ENCODE peak calls at places on chromosome 21, in four cellular contexts. One of them, this sample, is unnamed.

GRCh38 chr21:42439284-42440186 is 35.8 kb downstream of the UBASH3A start:
- DNase-seq in neural progenitor cell: no peak
- DNase-seq in GM23248: no peak
- DNase-seq in mammary epithelial cell: no peak
- DNase-seq in this sample: no peak

GRCh38 chr21:41901099-41901498 is 22.0 kb upstream of the PRDM15 start:
- DNase-seq in mammary epithelial cell: no peak
- DNase-seq in GM23248: no peak
- DNase-seq in neural progenitor cell: no peak
- DNase-seq in this sample: no peak

GRCh38 chr21:18354947-18355346 is 48.6 kb downstream of the TMPRSS15 start:
- DNase-seq in mammary epithelial cell: no peak
- DNase-seq in GM23248: no peak
- DNase-seq in neural progenitor cell: no peak
- DNase-seq in this sample: peak

GRCh38 chr21:42352433-42353095 is 1.8 kb upstream of the TFF2 start:
- DNase-seq in GM23248: no peak
- DNase-seq in neural progenitor cell: no peak
- DNase-seq in mammary epithelial cell: no peak
- DNase-seq in this sample: no peak

GRCh38 chr21:41979751-41980369 is 26.0 kb upstream of the C2CD2 start:
- DNase-seq in mammary epithelial cell: no peak
- DNase-seq in neural progenitor cell: no peak
- DNase-seq in GM23248: no peak
- DNase-seq in this sample: no peak

GRCh38 chr21:34550400-34550799 is 38.4 kb upstream of the KCNE1 start:
- DNase-seq in GM23248: no peak
- DNase-seq in mammary epithelial cell: no peak
- DNase-seq in neural progenitor cell: no peak
- DNase-seq in this sample: no peak

GRCh38 chr21:42200906-42201614 is 17.9 kb upstream of the ABCG1 start:
- DNase-seq in GM23248: no peak
- DNase-seq in neural progenitor cell: no peak
- DNase-seq in mammary epithelial cell: no peak
- DNase-seq in this sample: no peak

GRCh38 chr21:19713324-19713723 is 1284.9 kb upstream of the NCAM2 start:
- DNase-seq in neural progenitor cell: no peak
- DNase-seq in mammary epithelial cell: no peak
- DNase-seq in GM23248: no peak
- DNase-seq in this sample: no peak

GRCh38 chr21:46021978-46022544 is 40.5 kb downstream of the COL6A1 start:
- DNase-seq in mammary epithelial cell: no peak
- DNase-seq in GM23248: peak
- DNase-seq in neural progenitor cell: no peak
- DNase-seq in this sample: no peak

GRCh38 chr21:43585924-43586411 is 73.3 kb downstream of the HSF2BP start:
- DNase-seq in mammary epithelial cell: peak
- DNase-seq in GM23248: peak
- DNase-seq in neural progenitor cell: peak
- DNase-seq in this sample: peak

GRCh38 chr21:39452965-39453332 is 1.2 kb downstream of the SH3BGR start:
- DNase-seq in mammary epithelial cell: no peak
- DNase-seq in neural progenitor cell: peak
- DNase-seq in GM23248: no peak
- DNase-seq in this sample: no peak

GRCh38 chr21:21921410-21922232 is 923.4 kb downstream of the NCAM2 start:
- DNase-seq in neural progenitor cell: peak
- DNase-seq in GM23248: peak
- DNase-seq in mammary epithelial cell: no peak
- DNase-seq in this sample: peak

GRCh38 chr21:20377250-20377649 is 621.0 kb upstream of the NCAM2 start:
- DNase-seq in neural progenitor cell: no peak
- DNase-seq in mammary epithelial cell: no peak
- DNase-seq in GM23248: no peak
- DNase-seq in this sample: no peak

GRCh38 chr21:27422435-27422834 is 455.5 kb upstream of the ADAMTS5 start:
- DNase-seq in neural progenitor cell: no peak
- DNase-seq in GM23248: peak
- DNase-seq in mammary epithelial cell: peak
- DNase-seq in this sample: peak

GRCh38 chr21:46131721-46132651 is 23.4 kb downstream of the FTCD start:
- DNase-seq in mammary epithelial cell: no peak
- DNase-seq in neural progenitor cell: no peak
- DNase-seq in GM23248: no peak
- DNase-seq in this sample: no peak

GRCh38 chr21:34762761-34763160 is 94.0 kb downstream of the CLIC6 start:
- DNase-seq in mammary epithelial cell: no peak
- DNase-seq in neural progenitor cell: no peak
- DNase-seq in GM23248: peak
- DNase-seq in this sample: peak

GRCh38 chr21:46057710-46058241 is 40.1 kb upstream of the COL6A2 start:
- DNase-seq in neural progenitor cell: no peak
- DNase-seq in GM23248: no peak
- DNase-seq in mammary epithelial cell: no peak
- DNase-seq in this sample: no peak

GRCh38 chr21:41927727-41928409 is 25.9 kb downstream of the C2CD2 start:
- DNase-seq in GM23248: no peak
- DNase-seq in neural progenitor cell: no peak
- DNase-seq in mammary epithelial cell: no peak
- DNase-seq in this sample: no peak

GRCh38 chr21:37146320-37147225 is 73.5 kb downstream of the TTC3 start:
- DNase-seq in GM23248: no peak
- DNase-seq in mammary epithelial cell: no peak
- DNase-seq in neural progenitor cell: no peak
- DNase-seq in this sample: peak

GRCh38 chr21:36518883-36519492 is 39.1 kb upstream of the CLDN14 start:
- DNase-seq in neural progenitor cell: no peak
- DNase-seq in GM23248: no peak
- DNase-seq in mammary epithelial cell: no peak
- DNase-seq in this sample: no peak

GRCh38 chr21:37072988-37073416 is at the start of the genes PIGP and TTC3:
- DNase-seq in neural progenitor cell: peak
- DNase-seq in mammary epithelial cell: peak
- DNase-seq in GM23248: peak
- DNase-seq in this sample: peak

GRCh38 chr21:42846221-42846620 is 33.1 kb downstream of the WDR4 start:
- DNase-seq in GM23248: no peak
- DNase-seq in neural progenitor cell: no peak
- DNase-seq in mammary epithelial cell: no peak
- DNase-seq in this sample: no peak

GRCh38 chr21:25385912-25386474 is 221.3 kb downstream of the MRPL39 start:
- DNase-seq in mammary epithelial cell: peak
- DNase-seq in neural progenitor cell: peak
- DNase-seq in GM23248: peak
- DNase-seq in this sample: peak

GRCh38 chr21:42381347-42381984 is 14.4 kb downstream of the TMPRSS3 start:
- DNase-seq in GM23248: peak
- DNase-seq in mammary epithelial cell: peak
- DNase-seq in neural progenitor cell: peak
- DNase-seq in this sample: peak

GRCh38 chr21:36566606-36567005 is 86.7 kb upstream of the CLDN14 start:
- DNase-seq in neural progenitor cell: no peak
- DNase-seq in mammary epithelial cell: no peak
- DNase-seq in GM23248: no peak
- DNase-seq in this sample: no peak

GRCh38 chr21:14972678-14973077 is 92.1 kb downstream of the NRIP1 start:
- DNase-seq in mammary epithelial cell: no peak
- DNase-seq in neural progenitor cell: no peak
- DNase-seq in GM23248: no peak
- DNase-seq in this sample: no peak

GRCh38 chr21:42657676-42658319 is 4.4 kb downstream of the PDE9A start:
- DNase-seq in GM23248: no peak
- DNase-seq in neural progenitor cell: no peak
- DNase-seq in mammary epithelial cell: no peak
- DNase-seq in this sample: no peak

GRCh38 chr21:27454234-27454633 is 487.3 kb upstream of the ADAMTS5 start:
- DNase-seq in neural progenitor cell: no peak
- DNase-seq in mammary epithelial cell: no peak
- DNase-seq in GM23248: no peak
- DNase-seq in this sample: no peak

GRCh38 chr21:24514081-24514733 is 1093.1 kb downstream of the MRPL39 start:
- DNase-seq in mammary epithelial cell: no peak
- DNase-seq in GM23248: peak
- DNase-seq in neural progenitor cell: no peak
- DNase-seq in this sample: no peak

GRCh38 chr21:38140192-38140905 is 116.4 kb upstream of the KCNJ15 start:
- DNase-seq in neural progenitor cell: peak
- DNase-seq in mammary epithelial cell: peak
- DNase-seq in GM23248: peak
- DNase-seq in this sample: peak

DNA sequence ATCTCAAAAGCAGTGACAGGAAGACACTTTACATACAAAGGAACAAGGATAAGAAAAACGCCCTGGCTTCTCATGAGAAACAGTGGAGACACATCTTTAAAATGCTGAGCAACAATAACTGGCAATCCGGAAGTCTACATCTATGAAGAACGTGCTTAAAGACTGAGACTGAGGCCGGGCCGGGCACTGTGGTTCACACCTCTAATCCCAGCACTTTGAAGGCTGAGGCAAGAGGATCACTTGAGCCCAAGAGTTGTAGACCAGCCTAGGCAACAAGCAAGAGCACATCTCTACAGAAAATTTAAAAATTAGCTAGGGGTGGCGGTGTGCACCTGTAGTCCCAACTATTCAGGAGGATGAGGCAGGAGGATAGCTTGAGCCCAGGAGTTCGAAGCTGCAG is 2.1 kb upstream of the KRTAP12-1 start:
- DNase-seq in neural progenitor cell: no peak
- DNase-seq in GM23248: no peak
- DNase-seq in mammary epithelial cell: no peak
- DNase-seq in this sample: no peak
- H3K27ac ChIP-seq in neural progenitor cell: no peak
- H3K27ac ChIP-seq in GM23248: no peak
- H3K27ac ChIP-seq in mammary epithelial cell: no peak
- H3K27ac ChIP-seq in this sample: no peak

GRCh38 chr21:28943631-28944030 is 49.0 kb downstream of the LTN1 start:
- DNase-seq in mammary epithelial cell: no peak
- DNase-seq in neural progenitor cell: no peak
- DNase-seq in GM23248: peak
- DNase-seq in this sample: peak
- H3K9ac ChIP-seq in mammary epithelial cell: no peak
- H3K9ac ChIP-seq in neural progenitor cell: peak
- H3K9ac ChIP-seq in GM23248: peak
- H3K9ac ChIP-seq in this sample: no peak

DNA sequence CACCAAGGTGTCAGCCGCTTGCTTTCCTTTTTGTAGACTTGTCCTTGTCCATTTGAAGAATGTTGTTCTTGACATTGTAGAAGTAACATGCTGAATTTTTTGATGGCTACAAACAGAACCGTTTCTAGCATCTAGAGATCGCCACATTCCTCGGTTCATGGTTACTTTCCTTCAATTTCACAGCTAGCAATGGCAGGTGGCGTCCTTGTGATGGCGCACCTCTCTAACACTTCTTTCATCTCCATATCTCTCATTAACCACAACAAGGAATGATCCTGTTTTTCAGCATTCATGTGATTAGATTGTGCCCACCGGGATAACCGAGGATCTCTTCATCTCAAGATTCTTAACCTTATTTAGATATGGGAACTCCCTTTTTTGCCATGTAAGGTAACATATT is 2129.8 kb downstream of the NCAM2 start:
- DNase-seq in neural progenitor cell: no peak
- DNase-seq in mammary epithelial cell: no peak
- DNase-seq in GM23248: no peak
- DNase-seq in this sample: no peak
- H2AFZ ChIP-seq in neural progenitor cell: no peak
- H2AFZ ChIP-seq in mammary epithelial cell: no peak
- H2AFZ ChIP-seq in GM23248: no peak
- H2AFZ ChIP-seq in this sample: no peak

GRCh38 chr21:33071878-33072306 is 2.0 kb downstream of the OLIG1 start:
- DNase-seq in GM23248: peak
- DNase-seq in neural progenitor cell: peak
- DNase-seq in mammary epithelial cell: peak
- DNase-seq in this sample: peak

GRCh38 chr21:33076600-33077329 is 6.8 kb downstream of the OLIG1 start:
- DNase-seq in GM23248: no peak
- DNase-seq in neural progenitor cell: no peak
- DNase-seq in mammary epithelial cell: no peak
- DNase-seq in this sample: no peak

GRCh38 chr21:33078907-33079582 is 9.1 kb downstream of the OLIG1 start:
- DNase-seq in GM23248: peak
- DNase-seq in mammary epithelial cell: peak
- DNase-seq in neural progenitor cell: no peak
- DNase-seq in this sample: peak

GRCh38 chr21:33075128-33075527 is 5.2 kb downstream of the OLIG1 start:
- DNase-seq in mammary epithelial cell: no peak
- DNase-seq in neural progenitor cell: peak
- DNase-seq in GM23248: no peak
- DNase-seq in this sample: no peak

DNA sequence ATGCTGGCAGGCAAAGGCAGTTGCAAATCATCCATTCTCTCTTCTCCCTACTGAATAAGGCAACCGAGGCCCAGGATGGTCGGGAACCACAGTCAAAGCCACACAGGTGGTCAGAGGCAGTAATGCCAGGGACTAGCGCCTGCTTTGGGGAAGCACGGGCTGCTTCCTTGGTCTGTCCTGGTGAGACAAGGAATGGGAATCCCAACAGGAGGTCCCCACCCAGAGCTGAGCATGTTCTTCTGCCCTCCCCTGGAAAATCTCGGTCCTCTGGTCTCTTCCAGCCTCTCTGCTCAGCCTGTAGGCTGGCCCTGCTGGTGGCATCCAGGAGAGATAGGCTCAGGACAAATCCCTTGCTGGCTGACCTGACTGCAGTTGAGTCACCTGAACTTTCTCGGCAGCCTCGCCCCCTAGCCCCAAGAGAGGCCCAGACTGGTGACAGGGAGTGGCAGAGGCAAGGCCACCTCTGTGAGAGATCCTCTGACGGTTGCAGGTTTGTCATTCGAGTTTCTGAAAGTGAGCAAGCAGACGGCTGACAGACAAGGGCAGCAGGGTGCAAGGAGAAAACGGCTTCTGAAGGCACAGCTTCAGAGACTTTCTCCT is 5.8 kb downstream of the OLIG1 start:
- DNase-seq in neural progenitor cell: peak
- DNase-seq in GM23248: no peak
- DNase-seq in mammary epithelial cell: no peak
- DNase-seq in this sample: no peak
- H3K27ac ChIP-seq in neural progenitor cell: no peak
- H3K27ac ChIP-seq in GM23248: no peak
- H3K27ac ChIP-seq in mammary epithelial cell: no peak
- H3K27ac ChIP-seq in this sample: no peak